ENCODE peak calls at places on chromosomes 3 and 15, in four cellular contexts. P is H9; L is NCI-H460; F is activated gamma-delta T cell treated with anti-CD3 and anti-CD28 coated beads, Interleukin-2, amount 50 U/mL, for 16 hours. O is an unnamed sample.

GRCh38 chr3:38608961-38609360 is 40.5 kb downstream of the SCN5A start:
- DNase-seq in P (no peak), L (no peak), F (no peak), O (no peak)

GRCh38 chr3:183515968-183516851 is 39.3 kb downstream of the KLHL6 start:
- DNase-seq in P (no peak), L (no peak), F (peak; percentile 54), O (no peak)

GRCh38 chr3:83453010-83453409 is 1505.8 kb upstream of the CADM2 start:
- DNase-seq in P (no peak), L (no peak), F (no peak), O (no peak)

GRCh38 chr3:99126291-99126690 is 224.8 kb upstream of the DCBLD2 start:
- DNase-seq in P (no peak), L (no peak), F (no peak), O (no peak)

GRCh38 chr3:176766862-176767261 is 430.4 kb downstream of the TBL1XR1 start:
- DNase-seq in P (no peak), L (no peak), F (no peak), O (no peak)

GRCh38 chr3:25572919-25573385 is 91.8 kb downstream of the TOP2B start:
- DNase-seq in P (no peak), L (no peak), F (no peak), O (peak; percentile 58)

GRCh38 chr3:25420885-25421284 is 7.2 kb upstream of the RARB start:
- DNase-seq in P (no peak), L (no peak), F (no peak), O (no peak)

GRCh38 chr3:4670352-4670751 is 177.2 kb downstream of the ITPR1 start:
- DNase-seq in P (peak; percentile 52), L (peak; percentile 11), F (no peak), O (no peak)

GRCh38 chr15:99343836-99344551 is 92.7 kb downstream of the LRRC28 start:
- DNase-seq in P (peak; percentile 71), L (no peak), F (peak; percentile 16), O (no peak)

GRCh38 chr3:10814623-10815022 is 1.4 kb upstream of the SLC6A11 start:
- DNase-seq in P (no peak), L (no peak), F (no peak), O (no peak)

GRCh38 chr3:165755571-165755970 is 81.7 kb downstream of the BCHE start:
- DNase-seq in P (no peak), L (no peak), F (no peak), O (no peak)